ENCODE peak calls at places on chromosomes 16 and 17, in seven cellular contexts. E, J, F, Y, N, R and K are unnamed samples.

GRCh38 chr16:1052791-1053521 is 19.6 kb upstream of the SSTR5 start:
- DNase-seq in Y (no peak), F (no peak), J (no peak), N (no peak), E (no peak), R (no peak), K (no peak)

GRCh38 chr16:67538666-67539101 is 10.1 kb downstream of the RIPOR1 start:
- DNase-seq in E (no peak), N (no peak), F (no peak), J (no peak), Y (no peak), R (peak), K (no peak)

GRCh38 chr17:67629963-67630320 is 87.8 kb upstream of the NOL11 start:
- DNase-seq in E (no peak), F (no peak), N (no peak), Y (no peak), J (no peak), R (peak), K (no peak)

GRCh38 chr16:67104845-67105244 is 4.9 kb upstream of the PHAF1 start:
- DNase-seq in R (no peak), Y (no peak), J (no peak), N (no peak), F (no peak), E (no peak), K (no peak)

GRCh38 chr17:7782237-7782636 is 51.8 kb upstream of the KDM6B start:
- DNase-seq in E (no peak), J (no peak), R (peak), N (no peak), Y (no peak), F (no peak), K (no peak)

GRCh38 chr17:37562016-37562745 is 47.0 kb downstream of the SYNRG start:
- DNase-seq in E (no peak), R (no peak), F (no peak), J (no peak), N (no peak), Y (no peak), K (no peak)

GRCh38 chr16:86046026-86046713 is 147.2 kb downstream of the IRF8 start:
- DNase-seq in N (no peak), E (no peak), F (no peak), R (no peak), J (no peak), Y (no peak), K (no peak)

GRCh38 chr16:53071748-53072301 is 17.0 kb downstream of the CHD9 start:
- DNase-seq in J (no peak), E (no peak), R (no peak), F (peak), Y (no peak), N (peak), K (no peak)

GRCh38 chr16:29815032-29815721 is 775 bp upstream of the PAGR1 start:
- DNase-seq in F (peak), N (peak), J (peak), R (peak), E (no peak), Y (peak), K (peak)

GRCh38 chr16:7509919-7510705 is 177.5 kb downstream of the RBFOX1 start:
- DNase-seq in J (no peak), N (no peak), F (no peak), Y (no peak), R (no peak), E (no peak), K (no peak)

GRCh38 chr16:56258508-56259424 is 67.5 kb downstream of the GNAO1 start:
- DNase-seq in Y (no peak), J (no peak), E (no peak), F (no peak), N (no peak), R (no peak), K (no peak)

GRCh38 chr17:333626-334396 is 18.8 kb downstream of the RPH3AL start:
- DNase-seq in Y (no peak), F (no peak), J (no peak), N (peak), E (no peak), R (no peak), K (peak)

GRCh38 chr16:20740007-20740883 is 1.4 kb downstream of the THUMPD1 start:
- DNase-seq in R (peak), J (no peak), E (no peak), F (no peak), Y (peak), N (no peak), K (no peak)

GRCh38 chr17:64736804-64737492 is 74.8 kb upstream of the SMURF2 start:
- DNase-seq in R (peak), J (peak), Y (peak), F (no peak), N (no peak), E (no peak), K (peak)

GRCh38 chr16:17426451-17426850 is 44.3 kb downstream of the XYLT1 start:
- DNase-seq in F (no peak), J (no peak), N (no peak), E (no peak), R (no peak), Y (no peak), K (no peak)

GRCh38 chr17:19304209-19304608 is 58.3 kb downstream of the B9D1 start:
- DNase-seq in E (no peak), N (peak), F (no peak), R (peak), Y (peak), J (no peak), K (no peak)

GRCh38 chr16:27665881-27666280 is 115.9 kb downstream of the KATNIP start:
- DNase-seq in J (no peak), N (no peak), R (no peak), E (no peak), Y (no peak), F (no peak), K (no peak)